ENCODE peak calls at places on chromosome 1, in five cellular contexts. B, S, X, Q and T are unnamed samples.

GRCh38 chr1:6373961-6374720 is 19.4 kb downstream of the ACOT7 start:
- DNase-seq in Q (no peak), S (no peak), B (no peak), X (no peak), T (no peak)

GRCh38 chr1:192524223-192524622 is 51.4 kb upstream of the RGS1 start:
- DNase-seq in S (no peak), Q (no peak), X (no peak), B (no peak), T (no peak)

GRCh38 chr1:167721617-167722151 is at the start of gene MPZL1:
- DNase-seq in S (peak; percentile 85), Q (peak; percentile 100), X (peak; percentile 77), B (peak; percentile 98), T (peak; percentile 90)

GRCh38 chr1:232568906-232569305 is 61.0 kb downstream of the SIPA1L2 start:
- DNase-seq in B (no peak), X (no peak), Q (no peak), S (no peak), T (no peak)

GRCh38 chr1:23651069-23651808 is 40.4 kb upstream of the RPL11 start:
- DNase-seq in S (no peak), X (no peak), B (no peak), Q (peak; percentile 62), T (no peak)

GRCh38 chr1:117735045-117735992 is 129.5 kb downstream of the TENT5C start:
- DNase-seq in Q (peak; percentile 76), S (peak; percentile 10), B (no peak), X (peak; percentile 9), T (peak; percentile 72)

GRCh38 chr1:221939598-221939997 is 197.7 kb upstream of the DUSP10 start:
- DNase-seq in X (peak; percentile 84), Q (no peak), B (no peak), S (no peak), T (no peak)

GRCh38 chr1:32200226-32201010 is at the start of gene CCDC28B:
- DNase-seq in X (peak; percentile 34), B (peak; percentile 82), Q (peak; percentile 82), S (no peak), T (peak; percentile 92)

GRCh38 chr1:10772711-10773110 is 23.7 kb downstream of the CASZ1 start:
- DNase-seq in B (no peak), Q (no peak), S (no peak), X (no peak), T (no peak)

GRCh38 chr1:56516539-56517252 is 62.7 kb downstream of the PLPP3 start:
- DNase-seq in Q (peak; percentile 75), B (no peak), X (peak; percentile 43), S (no peak), T (peak; percentile 84)

GRCh38 chr1:201345081-201345355 is 32.5 kb downstream of the TNNT2 start:
- DNase-seq in Q (no peak), X (no peak), S (no peak), B (no peak), T (no peak)

GRCh38 chr1:203769505-203770343 is 4.7 kb downstream of the LAX1 start:
- DNase-seq in Q (no peak), S (peak; percentile 73), X (no peak), B (no peak), T (no peak)

GRCh38 chr1:102120910-102121309 is 124.2 kb upstream of the OLFM3 start:
- DNase-seq in S (no peak), B (no peak), Q (no peak), X (no peak), T (no peak)

GRCh38 chr1:234683856-234684632 is 74.1 kb upstream of the IRF2BP2 start:
- DNase-seq in X (no peak), Q (no peak), S (peak; percentile 97), B (no peak), T (peak; percentile 56)

GRCh38 chr1:198678301-198678836 is 39.5 kb downstream of the PTPRC start:
- DNase-seq in Q (no peak), X (no peak), S (no peak), B (no peak), T (no peak)

GRCh38 chr1:8026976-8027747 is 1.1 kb upstream of the ERRFI1 start:
- DNase-seq in S (peak; percentile 95), X (no peak), Q (no peak), B (no peak), T (peak; percentile 55)

GRCh38 chr1:35683012-35683411 is 35.7 kb downstream of the C1orf216 start:
- DNase-seq in B (no peak), X (peak; percentile 3), Q (no peak), S (no peak), T (no peak)

GRCh38 chr1:160658956-160659255 is 12.1 kb upstream of the SLAMF1 start:
- DNase-seq in Q (no peak), X (no peak), S (no peak), B (no peak), T (no peak)

GRCh38 chr1:219664310-219665029 is 51.6 kb upstream of the ZC3H11B start:
- DNase-seq in X (no peak), Q (peak; percentile 16), B (no peak), S (no peak), T (no peak)

GRCh38 chr1:198833706-198834497 is 195.1 kb downstream of the PTPRC start:
- DNase-seq in S (no peak), X (no peak), B (no peak), Q (no peak), T (no peak)

GRCh38 chr1:45787905-45788304 is 15.5 kb upstream of the MAST2 start:
- DNase-seq in X (no peak), S (no peak), Q (no peak), B (no peak), T (no peak)

GRCh38 chr1:230382060-230382491 is 44.1 kb downstream of the PGBD5 start:
- DNase-seq in X (no peak), B (peak; percentile 59), S (peak; percentile 43), Q (no peak), T (peak; percentile 64)

GRCh38 chr1:181676269-181676668 is 193.0 kb downstream of the CACNA1E start:
- DNase-seq in X (peak; percentile 11), Q (peak; percentile 48), B (peak; percentile 52), S (peak; percentile 23), T (peak; percentile 66)

GRCh38 chr1:43577647-43578542 is 47.2 kb downstream of the PTPRF start:
- DNase-seq in S (no peak), B (no peak), X (no peak), Q (no peak), T (no peak)

GRCh38 chr1:203519053-203519770 is 25.3 kb downstream of the OPTC start:
- DNase-seq in S (no peak), Q (no peak), B (no peak), X (no peak), T (peak; percentile 90)

GRCh38 chr1:240178366-240178765 is 86.7 kb downstream of the FMN2 start:
- DNase-seq in X (no peak), B (no peak), Q (no peak), S (no peak), T (no peak)

GRCh38 chr1:155507960-155508359 is 54.6 kb downstream of the ASH1L start:
- DNase-seq in X (no peak), Q (no peak), S (no peak), B (no peak), T (no peak)

GRCh38 chr1:175733762-175734161 is 9.6 kb downstream of the TNR start:
- DNase-seq in Q (peak; percentile 76), B (no peak), X (no peak), S (no peak), T (no peak)

GRCh38 chr1:28812669-28813468 is 899 bp downstream of the OPRD1 start:
- DNase-seq in Q (no peak), X (no peak), B (no peak), S (peak; percentile 60), T (no peak)

GRCh38 chr1:187153047-187153446 is 324.3 kb downstream of the PLA2G4A start:
- DNase-seq in B (no peak), Q (no peak), S (no peak), X (no peak), T (no peak)

GRCh38 chr1:187157115-187157514 is 328.4 kb downstream of the PLA2G4A start:
- DNase-seq in S (no peak), B (no peak), X (no peak), Q (no peak), T (no peak)

GRCh38 chr1:187151555-187151954 is 322.8 kb downstream of the PLA2G4A start:
- DNase-seq in B (no peak), S (no peak), Q (no peak), X (no peak), T (no peak)

DNA sequence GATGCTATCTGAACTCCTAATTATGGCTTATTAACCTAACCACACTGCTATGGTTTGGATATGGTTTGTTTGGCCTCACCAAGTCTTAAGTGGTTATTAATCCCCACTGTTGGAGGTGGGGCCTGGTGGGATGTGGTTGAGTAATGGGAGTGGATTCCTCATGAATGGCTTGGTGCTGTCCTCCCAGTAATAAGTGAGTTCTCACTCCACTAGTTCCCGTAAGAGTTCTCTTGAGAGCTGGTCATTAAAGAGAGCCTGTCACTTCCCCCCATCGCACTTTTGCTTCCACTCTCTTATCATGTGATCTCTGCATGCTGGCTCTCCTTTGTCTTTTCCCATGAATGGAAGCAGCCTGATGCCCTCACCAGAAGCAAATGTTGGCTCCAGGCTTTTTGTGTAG is 328.8 kb downstream of the PLA2G4A start:
- DNase-seq in Q (no peak), S (no peak), B (no peak), X (no peak), T (peak; percentile 2)
- TF ChIP-seq CREB1 in Q (no peak), S (no peak), B (no peak), X (no peak), T (no peak)

DNA sequence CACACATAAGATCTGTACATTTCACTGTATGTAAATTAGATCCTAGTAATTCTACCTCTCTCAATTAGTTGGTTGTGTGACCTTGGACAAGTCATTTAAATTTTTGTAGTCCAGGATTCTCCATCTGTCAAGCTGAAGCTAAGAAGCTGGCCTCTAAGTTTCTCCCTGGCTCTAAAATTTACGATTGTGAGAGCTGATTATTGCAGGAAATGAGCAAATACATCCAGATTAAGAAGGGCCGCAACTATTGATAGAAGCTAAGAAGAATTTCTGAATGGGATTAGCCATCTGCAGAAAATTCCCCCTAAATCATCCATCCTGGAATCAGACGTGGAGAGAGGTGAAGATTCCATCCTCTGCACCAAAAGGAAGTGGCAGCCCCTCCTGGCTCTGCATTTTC is 55.0 kb downstream of the HIVEP3 start:
- DNase-seq in S (no peak), B (no peak), X (no peak), Q (no peak), T (no peak)
- H3K4me2 ChIP-seq in S (no peak overlapping the region), B (no peak overlapping the region), X (no peak overlapping the region), Q (no peak overlapping the region), T (no peak overlapping the region)

GRCh38 chr1:91502138-91502881 is 1.7 kb downstream of the CDC7 start:
- DNase-seq in X (no peak), Q (no peak), S (peak; percentile 79), B (no peak), T (no peak)
- H3K4me3 ChIP-seq in X (peak overlapping the region; percentile 92), Q (peak overlapping the region; percentile 56), S (peak overlapping the region; percentile 49), B (peak overlapping the region; percentile 67), T (peak overlapping the region; percentile 51)

DNA sequence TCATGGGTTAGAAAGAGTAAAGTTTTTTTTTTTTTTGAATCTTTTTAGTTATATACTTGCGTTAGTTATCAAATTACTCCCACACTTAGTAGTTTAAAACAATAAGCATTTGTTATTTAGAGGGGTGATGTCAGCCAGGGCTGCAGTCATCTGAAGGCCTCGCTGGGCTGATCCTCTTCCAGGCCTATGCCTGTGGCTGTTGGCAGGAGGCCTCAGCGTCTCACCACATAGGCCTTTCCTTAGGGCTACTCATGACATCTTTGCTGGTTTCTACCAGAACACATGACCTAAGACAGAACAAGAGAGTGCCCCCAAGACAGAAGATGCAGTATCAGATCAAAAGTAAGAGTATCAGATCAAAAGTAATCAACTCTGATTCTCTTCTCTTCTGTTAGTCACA is 167.4 kb downstream of the HHAT start:
- DNase-seq in S (no peak), B (no peak), X (no peak), Q (no peak), T (no peak)
- TF ChIP-seq CREB1 in S (no peak), B (no peak), X (no peak), Q (no peak), T (no peak)